ENCODE peak calls at places on chromosomes 13 and 19, in seven cellular contexts. U, K, T, W, L, R and I are unnamed samples.

GRCh38 chr19:32652893-32653625 is 21.9 kb downstream of the ANKRD27 start:
- DNase-seq in L (peak), U (peak), R (no peak), W (peak), T (peak), K (peak), I (peak)

GRCh38 chr13:73989244-73989843 is 144.9 kb downstream of the KLF12 start:
- DNase-seq in R (no peak), T (no peak), K (no peak), U (no peak), W (no peak), L (no peak), I (no peak)

GRCh38 chr19:48645652-48646191 is at the start of gene CA11:
- DNase-seq in T (no peak), K (no peak), R (no peak), U (no peak), W (no peak), L (no peak), I (no peak)

GRCh38 chr13:28582225-28582891 is 76.6 kb upstream of the POMP start:
- DNase-seq in K (peak), U (no peak), T (no peak), R (no peak), W (no peak), L (no peak), I (no peak)

GRCh38 chr13:56886398-56886797 is 254.3 kb upstream of the PRR20A start:
- DNase-seq in K (no peak), L (no peak), T (no peak), U (no peak), W (no peak), R (no peak), I (no peak)

GRCh38 chr13:46310066-46310465 is 77.0 kb downstream of the RUBCNL start:
- DNase-seq in U (no peak), K (no peak), W (no peak), R (no peak), T (no peak), L (no peak), I (no peak)

GRCh38 chr13:86554066-86554465 is 754.8 kb upstream of the SLITRK6 start:
- DNase-seq in L (no peak), W (no peak), T (no peak), K (no peak), R (no peak), U (no peak), I (no peak)

GRCh38 chr19:7751157-7751783 is 3.9 kb upstream of the CD209 start:
- DNase-seq in W (no peak), K (peak), U (no peak), R (no peak), L (no peak), T (no peak), I (no peak)

GRCh38 chr19:14479985-14480694 is 5.0 kb upstream of the PTGER1 start:
- DNase-seq in L (peak), W (no peak), U (no peak), R (no peak), K (no peak), T (no peak), I (no peak)

GRCh38 chr19:46660008-46660517 is 919 bp downstream of the DACT3 start:
- DNase-seq in R (no peak), U (peak), L (no peak), K (peak), T (no peak), W (no peak), I (no peak)

GRCh38 chr13:113210834-113211233 is 1.4 kb downstream of the CUL4A start:
- DNase-seq in L (no peak), R (no peak), W (no peak), U (no peak), K (no peak), T (no peak), I (no peak)

GRCh38 chr19:51546650-51547396 is 15.4 kb upstream of the SIGLEC6 start:
- DNase-seq in U (no peak), L (no peak), T (no peak), K (peak), W (peak), R (no peak), I (no peak)

GRCh38 chr19:17606786-17607185 is 51.3 kb downstream of the COLGALT1 start:
- DNase-seq in U (no peak), T (no peak), L (no peak), R (no peak), W (no peak), K (no peak), I (no peak)
- H3K4me3 ChIP-seq in U (no peak), T (no peak), L (no peak), R (no peak), W (peak), K (no peak), I (no peak)

DNA sequence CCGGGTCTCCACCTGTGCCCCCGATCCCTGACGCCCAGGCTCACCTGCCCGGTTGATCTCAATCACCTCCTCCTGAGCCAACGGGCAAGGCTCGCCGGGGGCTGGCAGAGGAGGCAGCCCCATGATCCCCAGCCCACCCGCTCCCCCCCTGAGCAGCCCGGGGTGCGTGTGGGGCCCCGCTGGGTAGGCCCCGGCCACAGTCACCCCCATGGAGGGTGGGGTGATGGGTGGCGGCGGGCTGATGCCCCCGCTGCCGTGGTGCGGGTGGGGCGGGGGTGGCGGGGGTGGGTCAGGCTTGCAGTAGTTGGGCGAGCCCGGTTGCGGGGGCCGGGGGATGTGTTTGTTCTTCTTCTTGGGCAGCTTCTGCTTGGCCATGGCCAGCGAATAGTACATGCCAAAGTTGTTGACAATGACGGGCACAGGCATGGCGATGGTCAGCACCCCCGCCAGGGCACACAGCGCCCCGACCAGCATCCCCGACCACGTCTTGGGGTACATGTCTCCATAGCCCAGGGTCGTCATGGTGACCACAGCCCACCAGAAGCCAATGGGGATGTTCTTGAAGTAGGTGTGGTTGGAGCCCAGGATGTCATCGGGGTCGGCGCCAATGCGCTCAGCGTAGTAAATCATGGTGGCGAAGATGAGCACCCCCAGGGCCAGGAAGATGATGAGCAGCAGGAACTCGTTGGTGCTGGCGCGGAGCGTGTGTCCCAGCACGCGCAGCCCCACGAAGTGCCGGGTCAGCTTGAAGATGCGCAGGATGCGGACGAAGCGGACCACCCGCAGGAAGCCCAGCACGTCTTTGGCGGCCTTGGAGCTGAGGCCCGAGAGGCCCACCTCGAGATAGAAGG is 6.0 kb downstream of the KCNC3 start:
- DNase-seq in K (no peak), R (no peak), L (no peak), W (no peak), T (no peak), U (no peak), I (no peak)
- TF ChIP-seq CTCF in K (no peak), R (no peak), L (no peak), W (no peak), T (no peak), U (no peak), I (no peak)

GRCh38 chr19:821976-822773 is 420 bp upstream of the PLPPR3 start:
- DNase-seq in R (no peak), U (no peak), T (no peak), K (no peak), W (no peak), L (no peak), I (no peak)

GRCh38 chr19:825897-826640 is 1.6 kb upstream of the AZU1 start:
- DNase-seq in W (no peak), L (no peak), R (no peak), U (no peak), T (no peak), K (no peak), I (no peak)

GRCh38 chr19:823565-824121 is 1.9 kb upstream of the PLPPR3 start:
- DNase-seq in U (no peak), T (no peak), W (no peak), L (no peak), K (no peak), R (no peak), I (no peak)

GRCh38 chr19:824885-825284 is 2.8 kb upstream of the AZU1 start:
- DNase-seq in W (no peak), K (no peak), R (no peak), T (no peak), U (no peak), L (no peak), I (no peak)

GRCh38 chr19:821228-821975 is at the start of gene PLPPR3:
- DNase-seq in W (no peak), R (no peak), K (no peak), U (no peak), L (no peak), T (no peak), I (no peak)
- H3K4me3 ChIP-seq in W (peak), R (peak), K (peak), U (peak), L (no peak), T (no peak), I (peak)

DNA sequence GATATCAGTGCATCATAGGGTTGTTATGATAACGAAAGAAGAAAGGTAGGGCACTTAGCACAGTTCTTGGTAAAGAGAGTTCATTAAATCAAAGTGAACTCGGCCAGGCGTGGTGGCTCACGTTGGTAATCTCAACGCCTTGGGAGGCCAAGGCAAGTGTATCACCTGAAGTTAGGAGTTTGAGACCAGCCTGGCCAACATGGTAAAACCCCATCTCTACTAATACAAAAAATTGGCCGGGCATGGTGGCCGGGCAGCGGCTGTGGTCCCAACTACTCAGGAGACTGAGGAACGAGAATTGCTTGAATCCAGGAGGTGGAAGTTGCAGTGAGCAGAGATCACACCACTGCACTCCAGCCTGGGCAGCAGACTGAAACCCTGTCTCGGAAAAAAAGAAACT is 19.1 kb downstream of the PSPC1 start:
- DNase-seq in W (no peak), K (no peak), U (no peak), T (no peak), L (no peak), R (no peak), I (no peak)
- TF ChIP-seq CTCF in W (no peak), K (no peak), U (no peak), T (no peak), L (no peak), R (no peak), I (no peak)